ENCODE peak calls at places on chromosomes 2 and 18, in six cellular contexts. D, Q, M, X, O and C are unnamed samples.

GRCh38 chr2:138922973-138923563 is 142.9 kb upstream of the NXPH2 start:
- DNase-seq in D (no peak), Q (peak; percentile 48), M (no peak), X (no peak), O (no peak), C (peak; percentile 38)

GRCh38 chr18:39743463-39743862 is 2177.9 kb upstream of the CELF4 start:
- DNase-seq in D (no peak), Q (no peak), M (no peak), X (no peak), O (no peak), C (no peak)

GRCh38 chr18:37261246-37261927 is 304.2 kb downstream of the CELF4 start:
- DNase-seq in D (no peak), Q (peak; percentile 76), M (no peak), X (no peak), O (no peak), C (no peak)

GRCh38 chr2:218029366-218030360 is 26.9 kb upstream of the TNS1 start:
- DNase-seq in D (peak; percentile 19), Q (no peak), M (peak; percentile 26), X (no peak), O (peak; percentile 26), C (peak; percentile 28)

GRCh38 chr2:231597627-231598026 is 5.0 kb downstream of the TEX44 start:
- DNase-seq in D (no peak), Q (peak; percentile 90), M (no peak), X (no peak), O (no peak), C (no peak)

GRCh38 chr18:59699750-59700534 is 2.7 kb upstream of the CCBE1 start:
- DNase-seq in D (no peak), Q (no peak), M (no peak), X (no peak), O (no peak), C (no peak)

GRCh38 chr2:1632006-1632348 is 112.3 kb downstream of the PXDN start:
- DNase-seq in D (no peak), Q (no peak), M (peak; percentile 87), X (no peak), O (no peak), C (peak; percentile 42)

GRCh38 chr2:38601463-38602135 is 1.1 kb downstream of the HNRNPLL start:
- DNase-seq in D (no peak), Q (peak; percentile 19), M (peak; percentile 39), X (peak; percentile 37), O (no peak), C (peak; percentile 47)

GRCh38 chr2:8839189-8839965 is 2.0 kb upstream of the KIDINS220 start:
- DNase-seq in D (no peak), Q (no peak), M (no peak), X (no peak), O (no peak), C (no peak)

GRCh38 chr2:194769030-194769429 is 888.0 kb upstream of the SLC39A10 start:
- DNase-seq in D (no peak), Q (no peak), M (no peak), X (no peak), O (no peak), C (no peak)

GRCh38 chr2:20781656-20782265 is 41.1 kb downstream of the LDAH start:
- DNase-seq in D (no peak), Q (peak; percentile 60), M (peak; percentile 7), X (no peak), O (peak; percentile 48), C (peak; percentile 38)

GRCh38 chr18:7953085-7953958 is 386.2 kb downstream of the PTPRM start:
- DNase-seq in D (no peak), Q (no peak), M (no peak), X (no peak), O (no peak), C (no peak)

GRCh38 chr2:150531626-150532419 is 44.4 kb upstream of the RND3 start:
- DNase-seq in D (no peak), Q (peak; percentile 70), M (peak; percentile 57), X (no peak), O (no peak), C (no peak)

GRCh38 chr2:150530168-150530567 is 42.7 kb upstream of the RND3 start:
- DNase-seq in D (no peak), Q (no peak), M (no peak), X (no peak), O (no peak), C (no peak)

GRCh38 chr2:150526827-150527226 is 39.4 kb upstream of the RND3 start:
- DNase-seq in D (no peak), Q (peak; percentile 96), M (peak; percentile 94), X (no peak), O (no peak), C (peak; percentile 97)

GRCh38 chr2:150526006-150526405 is 38.5 kb upstream of the RND3 start:
- DNase-seq in D (no peak), Q (peak; percentile 74), M (no peak), X (no peak), O (no peak), C (no peak)

DNA sequence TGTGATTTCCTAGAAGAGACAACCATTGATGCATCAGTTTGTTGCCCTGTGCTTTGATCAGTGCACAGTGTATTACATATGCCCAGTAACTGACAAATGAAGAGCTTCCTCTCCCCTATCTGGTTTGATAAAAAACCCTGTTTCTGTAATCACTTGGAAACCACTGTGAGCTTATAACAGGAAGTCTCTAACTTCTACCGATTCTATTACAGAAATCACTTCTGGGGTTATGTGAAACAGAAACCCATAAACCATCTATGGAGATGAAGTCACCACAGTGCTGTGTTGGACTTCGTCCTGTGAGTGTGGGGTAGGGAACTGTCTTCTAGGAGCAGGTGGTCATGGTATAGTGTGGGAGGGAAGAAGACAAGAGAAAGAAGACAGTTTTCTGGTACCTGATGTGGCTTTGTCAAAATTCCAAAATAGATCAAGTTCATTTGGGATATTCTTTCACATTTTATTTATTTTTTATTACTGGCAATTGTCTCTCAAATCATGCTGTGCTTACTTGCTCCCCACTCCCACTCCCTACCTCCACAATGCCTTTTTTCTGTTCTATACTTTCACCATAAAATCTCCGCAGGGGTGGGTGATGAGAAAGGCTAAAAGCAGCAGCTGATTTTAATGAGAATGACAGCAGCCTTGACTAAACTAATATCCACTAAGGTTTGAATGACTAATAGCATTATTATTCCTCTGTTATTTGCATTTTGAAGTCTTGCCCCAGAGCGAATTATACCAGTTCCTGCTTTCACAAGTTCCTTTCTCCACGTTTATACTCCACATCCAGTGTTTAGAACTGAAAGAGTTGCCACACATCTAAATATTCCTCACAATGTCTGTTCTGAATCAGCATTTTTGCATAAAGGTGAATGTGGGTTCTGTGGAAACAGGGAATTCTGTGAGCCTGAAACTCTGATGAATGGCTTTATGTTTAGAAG is 41.7 kb upstream of the RND3 start:
- DNase-seq in D (no peak), Q (peak; percentile 96), M (peak; percentile 79), X (no peak), O (no peak), C (peak; percentile 85)
- H2AFZ ChIP-seq in D (no peak overlapping the region), Q (no peak overlapping the region), M (peak overlapping the region; percentile 64), X (peak overlapping the region; percentile 32), O (peak overlapping the region; percentile 37), C (no peak overlapping the region)

GRCh38 chr2:128549646-128550260 is 231.1 kb upstream of the HS6ST1 start:
- DNase-seq in D (no peak), Q (peak; percentile 26), M (no peak), X (no peak), O (no peak), C (peak; percentile 42)
- H3K4ac ChIP-seq in D (no peak overlapping the region), Q (no peak overlapping the region), M (peak overlapping the region; percentile 22), X (no peak overlapping the region), O (no peak overlapping the region), C (no peak overlapping the region)

GRCh38 chr2:196584903-196585302 is 54.6 kb upstream of the CCDC150 start:
- DNase-seq in D (no peak), Q (no peak), M (no peak), X (no peak), O (no peak), C (no peak)

GRCh38 chr2:196587061-196587460 is 52.5 kb upstream of the CCDC150 start:
- DNase-seq in D (no peak), Q (no peak), M (no peak), X (no peak), O (no peak), C (no peak)

GRCh38 chr2:196589429-196589828 is 50.1 kb upstream of the CCDC150 start:
- DNase-seq in D (no peak), Q (no peak), M (no peak), X (no peak), O (no peak), C (no peak)

GRCh38 chr2:196587739-196588138 is 51.8 kb upstream of the CCDC150 start:
- DNase-seq in D (no peak), Q (peak; percentile 10), M (no peak), X (no peak), O (no peak), C (no peak)

GRCh38 chr2:196586511-196586991 is 53.0 kb upstream of the CCDC150 start:
- DNase-seq in D (no peak), Q (no peak), M (peak; percentile 86), X (no peak), O (no peak), C (peak; percentile 82)
- H2AFZ ChIP-seq in D (no peak overlapping the region), Q (no peak overlapping the region), M (peak overlapping the region; percentile 37), X (no peak overlapping the region), O (no peak overlapping the region), C (no peak overlapping the region)

DNA sequence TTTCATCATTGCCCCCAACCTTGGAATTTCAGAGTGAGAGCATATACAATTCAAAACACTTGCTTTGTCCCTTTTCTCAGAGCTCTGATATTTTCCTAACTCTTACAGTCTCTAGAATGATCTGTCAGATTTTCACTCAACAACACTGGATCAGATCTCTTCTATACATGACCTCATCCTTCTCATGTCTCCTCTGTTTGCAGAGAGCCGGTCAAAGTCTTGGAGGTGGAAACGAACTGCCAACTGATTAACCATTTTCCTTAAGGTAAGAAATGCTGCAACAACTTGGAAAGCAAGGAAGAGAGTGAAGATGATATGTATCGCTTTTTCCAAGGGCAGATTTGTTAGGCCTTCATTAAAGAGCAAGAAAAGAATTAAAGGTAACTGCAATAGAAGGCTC is 4.9 kb downstream of the TMEM17 start:
- DNase-seq in D (no peak), Q (no peak), M (no peak), X (no peak), O (no peak), C (no peak)
- H3K4ac ChIP-seq in D (no peak overlapping the region), Q (no peak overlapping the region), M (peak overlapping the region; percentile 30), X (no peak overlapping the region), O (no peak overlapping the region), C (no peak overlapping the region)